ENCODE peak calls at places on chromosomes 11 and 22, in seven cellular contexts. F is mammary epithelial cell, P is IMR-90, Y is cardiac fibroblast, H is WTC11, U is fibroblast of lung, W is sigmoid colon. T is an unnamed sample.

GRCh38 chr22:50199836-50200332 is 927 bp upstream of the SELENOO start:
- DNase-seq in F (no peak), P (no peak), Y (no peak), H (peak), U (no peak), W (no peak), T (no peak)

GRCh38 chr22:17381237-17381913 is 12.1 kb downstream of the CECR2 start:
- DNase-seq in F (no peak), P (no peak), Y (peak), H (no peak), U (no peak), W (no peak), T (no peak)

GRCh38 chr22:20982563-20982882 is 426 bp downstream of the LZTR1 start:
- DNase-seq in F (no peak), P (no peak), Y (no peak), H (no peak), U (no peak), W (no peak), T (no peak)

GRCh38 chr11:43779306-43779705 is 98.8 kb downstream of the HSD17B12 start:
- DNase-seq in F (peak), P (no peak), Y (peak), H (no peak), U (no peak), W (no peak), T (no peak)

GRCh38 chr11:13261600-13262061 is 16.0 kb upstream of the BMAL1 start:
- DNase-seq in F (peak), P (peak), Y (peak), H (no peak), U (peak), W (no peak), T (no peak)

GRCh38 chr11:79860336-79860735 is 419.5 kb upstream of the TENM4 start:
- DNase-seq in F (no peak), P (no peak), Y (no peak), H (no peak), U (no peak), W (no peak), T (no peak)

GRCh38 chr11:9004310-9004945 is 627 bp upstream of the NRIP3 start:
- DNase-seq in F (no peak), P (no peak), Y (no peak), H (peak), U (no peak), W (no peak), T (no peak)

GRCh38 chr22:44448271-44448780 is 49.7 kb downstream of the RTL6 start:
- DNase-seq in F (peak), P (peak), Y (peak), H (no peak), U (peak), W (peak), T (peak)

GRCh38 chr11:124873980-124874379 is 8.7 kb downstream of the ROBO3 start:
- DNase-seq in F (no peak), P (no peak), Y (no peak), H (no peak), U (no peak), W (peak), T (no peak)

GRCh38 chr11:9089636-9090035 is 1.8 kb downstream of the SCUBE2 start:
- DNase-seq in F (no peak), P (no peak), Y (no peak), H (no peak), U (no peak), W (no peak), T (no peak)

GRCh38 chr11:7936615-7937014 is 4.9 kb downstream of the OR10A3 start:
- DNase-seq in F (peak), P (no peak), Y (no peak), H (no peak), U (no peak), W (no peak), T (no peak)

GRCh38 chr22:19176732-19177131 is 1.8 kb downstream of the SLC25A1 start:
- DNase-seq in F (no peak), P (no peak), Y (no peak), H (no peak), U (no peak), W (no peak), T (no peak)

GRCh38 chr22:19175026-19175601 is 3.4 kb downstream of the SLC25A1 start:
- DNase-seq in F (no peak), P (no peak), Y (no peak), H (no peak), U (no peak), W (no peak), T (no peak)

GRCh38 chr22:19176175-19176630 is 2.3 kb downstream of the SLC25A1 start:
- DNase-seq in F (no peak), P (no peak), Y (no peak), H (peak), U (no peak), W (no peak), T (no peak)

GRCh38 chr22:19174106-19175025 is 4.2 kb downstream of the SLC25A1 start:
- DNase-seq in F (peak), P (peak), Y (peak), H (peak), U (peak), W (peak), T (no peak)

GRCh38 chr22:19175602-19176174 is 2.8 kb downstream of the SLC25A1 start:
- DNase-seq in F (no peak), P (no peak), Y (no peak), H (no peak), U (no peak), W (no peak), T (no peak)
- TF ChIP-seq CTCF in F (no peak), P (no peak), Y (no peak), H (no peak), U (no peak), W (no peak), T (no peak)

GRCh38 chr11:116533186-116533825 is 239.5 kb downstream of the BUD13 start:
- DNase-seq in F (no peak), P (no peak), Y (no peak), H (peak), U (no peak), W (peak), T (no peak)
- TF ChIP-seq CTCF in F (no peak), P (no peak), Y (no peak), H (no peak), U (no peak), W (no peak), T (no peak)

GRCh38 chr22:47065756-47066615 is 303.5 kb downstream of the TBC1D22A start:
- DNase-seq in F (no peak), P (peak), Y (peak), H (no peak), U (peak), W (no peak), T (no peak)

GRCh38 chr22:47063606-47064005 is 301.2 kb downstream of the TBC1D22A start:
- DNase-seq in F (no peak), P (no peak), Y (no peak), H (no peak), U (no peak), W (no peak), T (no peak)

GRCh38 chr22:47064016-47064415 is 301.6 kb downstream of the TBC1D22A start:
- DNase-seq in F (no peak), P (no peak), Y (no peak), H (no peak), U (no peak), W (no peak), T (no peak)

GRCh38 chr22:47063071-47063509 is 300.6 kb downstream of the TBC1D22A start:
- DNase-seq in F (no peak), P (no peak), Y (no peak), H (no peak), U (no peak), W (no peak), T (no peak)

GRCh38 chr22:47064416-47064815 is 302.0 kb downstream of the TBC1D22A start:
- DNase-seq in F (no peak), P (no peak), Y (no peak), H (no peak), U (no peak), W (no peak), T (no peak)
- TF ChIP-seq CTCF in F (no peak), P (no peak), Y (no peak), H (no peak), U (no peak), W (no peak), T (no peak)

GRCh38 chr11:119692547-119692834 is 36.5 kb downstream of the NECTIN1 start:
- DNase-seq in F (no peak), P (no peak), Y (no peak), H (no peak), U (no peak), W (no peak), T (no peak)

GRCh38 chr11:119691701-119692546 is 37.1 kb downstream of the NECTIN1 start:
- DNase-seq in F (peak), P (no peak), Y (no peak), H (no peak), U (no peak), W (no peak), T (no peak)

GRCh38 chr11:119696378-119697157 is 32.4 kb downstream of the NECTIN1 start:
- DNase-seq in F (peak), P (no peak), Y (no peak), H (no peak), U (no peak), W (no peak), T (no peak)

GRCh38 chr11:119693253-119693815 is 35.7 kb downstream of the NECTIN1 start:
- DNase-seq in F (peak), P (no peak), Y (no peak), H (no peak), U (no peak), W (no peak), T (no peak)

GRCh38 chr11:119694334-119694733 is 34.7 kb downstream of the NECTIN1 start:
- DNase-seq in F (peak), P (no peak), Y (no peak), H (no peak), U (no peak), W (no peak), T (no peak)
- TF ChIP-seq CTCF in F (peak), P (no peak), Y (no peak), H (no peak), U (no peak), W (no peak), T (no peak)

DNA sequence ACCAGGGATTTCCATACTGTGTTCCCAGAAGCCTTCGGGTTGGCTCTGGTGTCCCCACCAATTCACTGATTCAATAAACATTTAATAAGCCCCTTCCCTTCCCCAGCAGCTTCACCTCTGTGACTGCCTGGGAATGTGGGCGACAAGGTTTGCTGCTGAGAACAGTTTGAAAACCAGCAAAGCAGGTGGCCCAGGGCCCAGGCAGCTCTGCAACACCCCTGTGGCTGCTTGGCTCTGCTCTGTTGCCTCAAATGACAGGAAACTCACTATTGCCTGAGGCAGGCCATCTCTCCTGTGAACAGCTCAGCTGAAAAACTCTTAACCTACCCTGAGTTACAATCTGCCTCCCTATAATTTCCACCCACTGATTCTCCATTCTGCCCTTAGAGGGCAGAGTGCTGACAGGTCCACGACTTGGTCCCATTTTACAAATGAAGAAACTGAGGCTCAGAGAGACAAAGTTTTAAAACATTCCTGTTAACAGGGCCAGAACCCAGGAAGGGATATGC is 10.5 kb downstream of the ADORA2A start:
- DNase-seq in F (peak), P (no peak), Y (no peak), H (no peak), U (no peak), W (no peak), T (no peak)
- TF ChIP-seq CTCF in F (peak), P (peak), Y (peak), H (no peak), U (no peak), W (no peak), T (peak)

GRCh38 chr11:14369598-14369997 is 10.6 kb upstream of the RRAS2 start:
- DNase-seq in F (no peak), P (no peak), Y (no peak), H (no peak), U (no peak), W (no peak), T (no peak)

GRCh38 chr11:14371249-14371648 is 12.3 kb upstream of the RRAS2 start:
- DNase-seq in F (no peak), P (no peak), Y (no peak), H (no peak), U (no peak), W (no peak), T (no peak)

GRCh38 chr11:14373941-14374646 is 15.1 kb upstream of the RRAS2 start:
- DNase-seq in F (peak), P (peak), Y (peak), H (no peak), U (peak), W (peak), T (no peak)

GRCh38 chr11:14370496-14370895 is 11.5 kb upstream of the RRAS2 start:
- DNase-seq in F (no peak), P (no peak), Y (no peak), H (no peak), U (no peak), W (no peak), T (no peak)

GRCh38 chr11:14372011-14372410 is 13.0 kb upstream of the RRAS2 start:
- DNase-seq in F (no peak), P (no peak), Y (no peak), H (no peak), U (no peak), W (no peak), T (no peak)
- TF ChIP-seq CTCF in F (no peak), P (no peak), Y (no peak), H (no peak), U (no peak), W (no peak), T (no peak)

GRCh38 chr11:46117842-46118241 is 3.4 kb downstream of the PHF21A start:
- DNase-seq in F (no peak), P (no peak), Y (peak), H (no peak), U (peak), W (no peak), T (no peak)
- TF ChIP-seq CTCF in F (peak), P (peak), Y (peak), H (no peak), U (peak), W (no peak), T (peak)

DNA sequence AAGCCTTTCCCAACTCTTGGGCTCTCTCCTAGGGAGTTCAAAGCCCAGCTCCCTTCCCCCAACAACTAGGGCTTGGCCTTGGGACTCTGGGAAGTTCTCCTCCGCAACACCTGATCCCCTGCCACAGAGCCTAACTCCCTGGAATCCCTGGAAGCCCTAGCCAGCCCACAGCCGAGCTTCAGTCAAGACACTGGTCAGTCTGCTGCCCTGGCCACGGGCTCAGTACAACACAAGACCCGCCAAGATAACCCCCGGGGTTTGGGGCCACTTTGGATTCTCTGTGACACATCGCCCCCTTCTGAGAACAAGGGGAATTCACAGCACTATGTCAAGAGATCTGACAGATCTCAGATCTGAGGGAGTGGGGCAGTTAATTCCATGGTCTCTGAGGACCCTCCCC is 58.3 kb downstream of the SLC22A12 start:
- DNase-seq in F (peak), P (no peak), Y (peak), H (peak), U (peak), W (no peak), T (no peak)
- TF ChIP-seq CTCF in F (peak), P (peak), Y (peak), H (peak), U (peak), W (no peak), T (peak)

DNA sequence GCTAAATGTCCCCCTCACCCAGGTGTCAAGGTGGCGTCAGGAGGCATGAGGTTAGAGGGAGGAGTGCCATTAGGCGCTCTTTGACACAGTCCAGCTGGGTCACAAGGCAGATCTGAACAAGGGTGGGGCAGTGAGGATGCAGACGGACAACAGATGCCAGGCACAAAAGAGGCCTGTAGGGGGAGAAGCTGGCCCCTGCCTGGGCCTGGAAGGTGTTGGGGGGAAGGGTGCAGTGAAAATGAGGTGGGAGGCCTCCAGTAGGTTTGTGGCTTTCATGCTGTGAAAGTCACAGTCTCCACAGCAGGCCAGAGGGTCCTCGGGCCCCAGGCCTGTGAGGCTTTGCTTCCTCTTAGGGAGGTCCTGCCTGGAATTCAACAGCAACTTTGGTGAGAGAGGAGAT is 85.0 kb upstream of the PLET1 start:
- DNase-seq in F (no peak), P (no peak), Y (no peak), H (peak), U (no peak), W (no peak), T (no peak)
- TF ChIP-seq CTCF in F (no peak), P (no peak), Y (no peak), H (peak), U (peak), W (no peak), T (no peak)

GRCh38 chr11:129416080-129416820 is 40.6 kb downstream of the BARX2 start:
- DNase-seq in F (no peak), P (no peak), Y (no peak), H (no peak), U (no peak), W (no peak), T (no peak)

GRCh38 chr11:129408865-129409444 is 33.3 kb downstream of the BARX2 start:
- DNase-seq in F (no peak), P (no peak), Y (no peak), H (no peak), U (no peak), W (no peak), T (no peak)

GRCh38 chr11:129410561-129410960 is 34.9 kb downstream of the BARX2 start:
- DNase-seq in F (peak), P (no peak), Y (no peak), H (no peak), U (no peak), W (no peak), T (no peak)

GRCh38 chr11:129414144-129414876 is 38.7 kb downstream of the BARX2 start:
- DNase-seq in F (no peak), P (no peak), Y (no peak), H (no peak), U (no peak), W (no peak), T (no peak)

GRCh38 chr11:129412501-129412900 is 36.9 kb downstream of the BARX2 start:
- DNase-seq in F (no peak), P (no peak), Y (no peak), H (peak), U (no peak), W (no peak), T (no peak)
- TF ChIP-seq CTCF in F (no peak), P (no peak), Y (no peak), H (no peak), U (no peak), W (no peak), T (no peak)